ENCODE peak calls at places on chromosomes 6 and 20, in ten cellular contexts. N is Panc1; M is left ventricle myocardium inferior; W is GM23248; L is colonic mucosa; S is CD8-positive, alpha-beta memory T cell; X is uterus; E is heart left ventricle; T is MM.1S; V is neural progenitor cell. K is an unnamed sample.
A peak's percentile ranks its signal among the peaks of the same experiment; 100 is the strongest.

GRCh38 chr6:15421945-15422733 is 176.3 kb downstream of the JARID2 start:
- DNase-seq in S (no peak), V (no peak), L (no peak), M (no peak), N (no peak), X (no peak), T (no peak), W (no peak), E (no peak), K (no peak)

GRCh38 chr20:46057856-46058655 is 29.0 kb downstream of the SLC12A5 start:
- DNase-seq in M (peak; percentile 51), T (no peak), N (no peak), V (peak; percentile 80), W (peak; percentile 76), S (no peak), E (peak; percentile 66), X (peak; percentile 24), L (peak; percentile 24), K (no peak)

GRCh38 chr20:25221592-25222460 is 26.1 kb upstream of the PYGB start:
- DNase-seq in T (no peak), S (peak; percentile 39), M (peak; percentile 66), W (no peak), X (peak; percentile 22), E (peak; percentile 69), L (no peak), V (no peak), N (no peak), K (no peak)

GRCh38 chr6:123770247-123770949 is 33.3 kb upstream of the NKAIN2 start:
- DNase-seq in L (no peak), T (peak; percentile 78), V (no peak), N (no peak), X (no peak), W (no peak), E (no peak), M (no peak), S (no peak), K (no peak)

GRCh38 chr6:130359736-130360135 is 6.1 kb upstream of the TMEM200A start:
- DNase-seq in N (no peak), T (no peak), W (no peak), E (no peak), X (no peak), S (no peak), M (no peak), L (no peak), V (no peak), K (no peak)

GRCh38 chr6:106026748-106027147 is 59.4 kb upstream of the PRDM1 start:
- DNase-seq in M (no peak), V (no peak), E (no peak), W (peak; percentile 6), L (no peak), S (no peak), X (no peak), T (no peak), N (no peak), K (no peak)

GRCh38 chr20:54382419-54382818 is 93.0 kb upstream of the DOK5 start:
- DNase-seq in N (no peak), W (no peak), S (no peak), E (no peak), X (no peak), L (no peak), T (no peak), V (no peak), M (no peak), K (no peak)

GRCh38 chr20:24683676-24684075 is 214.2 kb downstream of the SYNDIG1 start:
- DNase-seq in T (no peak), V (no peak), E (no peak), L (no peak), N (no peak), S (no peak), M (no peak), W (no peak), X (no peak), K (peak; percentile 33)

GRCh38 chr6:63899550-63899949 is 263.9 kb downstream of the PHF3 start:
- DNase-seq in L (no peak), M (no peak), N (no peak), V (no peak), X (no peak), W (peak; percentile 83), E (no peak), T (peak; percentile 60), S (no peak), K (no peak)

GRCh38 chr6:89562114-89562815 is 76.3 kb downstream of the LYRM2 start:
- DNase-seq in X (no peak), M (no peak), E (no peak), W (peak; percentile 15), L (no peak), N (no peak), T (no peak), S (no peak), V (peak; percentile 41), K (no peak)

GRCh38 chr6:84663866-84664265 is 100.5 kb downstream of the TBX18 start:
- DNase-seq in E (no peak), X (no peak), M (no peak), N (no peak), W (no peak), T (no peak), S (no peak), L (no peak), V (no peak), K (no peak)

GRCh38 chr20:50401047-50401586 is 109.1 kb upstream of the PTPN1 start:
- DNase-seq in N (no peak), M (no peak), L (no peak), S (peak; percentile 5), T (no peak), E (no peak), W (no peak), X (no peak), V (no peak), K (no peak)
- H3K4me1 ChIP-seq in N (peaks cover 17% of the 10 kb centered on the region), M (peaks cover 77% of the 10 kb centered on the region), L (no peaks in the 10 kb centered on the region), S (no peaks in the 10 kb centered on the region), T (no peaks in the 10 kb centered on the region), E (peaks cover 3% of the 10 kb centered on the region), W (peaks cover 17% of the 10 kb centered on the region), X (no peaks in the 10 kb centered on the region), V (no peaks in the 10 kb centered on the region), K (peaks cover 21% of the 10 kb centered on the region)

GRCh38 chr6:32684246-32684645 is 17.8 kb upstream of the HLA-DQB1 start:
- DNase-seq in W (no peak), N (no peak), V (no peak), S (no peak), X (no peak), M (no peak), L (no peak), E (no peak), T (no peak), K (no peak)
- H3K27ac ChIP-seq in W (no peak overlapping the region), N (no peak overlapping the region), V (no peak overlapping the region), S (no peak overlapping the region), X (no peak overlapping the region), M (no peak overlapping the region), L (no peak overlapping the region), E (no peak overlapping the region), T (no peak overlapping the region), K (no peak overlapping the region)

GRCh38 chr6:44659676-44660170 is 272.2 kb downstream of the CDC5L start:
- DNase-seq in E (no peak), T (no peak), X (no peak), L (no peak), V (no peak), N (no peak), S (no peak), W (no peak), M (no peak), K (no peak)

GRCh38 chr6:44662461-44663121 is 275.1 kb downstream of the CDC5L start:
- DNase-seq in T (no peak), M (no peak), W (no peak), L (no peak), N (no peak), E (no peak), S (no peak), V (peak; percentile 93), X (no peak), K (no peak)

GRCh38 chr6:44661221-44661609 is 273.7 kb downstream of the CDC5L start:
- DNase-seq in M (no peak), V (no peak), N (no peak), X (no peak), E (no peak), L (no peak), W (peak; percentile 83), T (no peak), S (no peak), K (no peak)

GRCh38 chr6:44660561-44661220 is 273.2 kb downstream of the CDC5L start:
- DNase-seq in N (no peak), T (no peak), S (no peak), V (no peak), W (peak; percentile 63), X (no peak), E (no peak), M (no peak), L (no peak), K (no peak)

DNA sequence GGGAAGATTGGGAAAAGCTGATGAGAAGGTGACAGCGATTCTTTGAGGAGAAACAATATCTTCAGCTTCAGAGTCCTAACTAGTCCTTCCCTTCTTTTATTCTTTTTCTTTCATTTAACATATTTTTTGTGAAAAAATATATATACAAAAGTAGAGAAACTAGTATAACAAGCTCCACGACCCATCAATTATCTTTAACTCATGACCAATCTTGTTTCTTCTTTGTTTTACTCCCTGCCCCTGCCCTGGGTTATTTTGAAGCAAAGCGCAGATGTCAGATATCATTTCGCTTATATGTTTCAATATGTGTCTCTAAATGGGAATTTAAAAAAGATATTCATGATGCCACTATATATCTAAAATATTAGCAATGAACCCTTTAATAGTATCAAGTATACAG is 274.1 kb downstream of the CDC5L start:
- DNase-seq in E (no peak), T (no peak), N (no peak), M (no peak), W (no peak), X (no peak), V (no peak), L (no peak), S (no peak), K (no peak)
- H3K4me1 ChIP-seq in E (no peaks in the 10 kb centered on the region), T (peaks cover 6% of the 10 kb centered on the region), N (peaks cover 5% of the 10 kb centered on the region), M (no peaks in the 10 kb centered on the region), W (peaks cover 64% of the 10 kb centered on the region), X (no peaks in the 10 kb centered on the region), V (peaks cover 27% of the 10 kb centered on the region), L (no peaks in the 10 kb centered on the region), S (no peaks in the 10 kb centered on the region), K (peaks cover 8% of the 10 kb centered on the region)

GRCh38 chr6:7052441-7052936 is 55.3 kb upstream of the RREB1 start:
- DNase-seq in S (no peak), E (peak; percentile 71), V (peak; percentile 58), T (no peak), W (peak; percentile 79), X (peak; percentile 60), N (no peak), M (peak; percentile 67), L (peak; percentile 47), K (peak; percentile 75)
- H3K27ac ChIP-seq in S (no peak overlapping the region), E (peak overlapping the region; percentile 69), V (no peak overlapping the region), T (no peak overlapping the region), W (no peak overlapping the region), X (peak overlapping the region; percentile 10), N (no peak overlapping the region), M (peak overlapping the region; percentile 80), L (peak overlapping the region; percentile 96), K (peak overlapping the region; percentile 96)

GRCh38 chr20:9348746-9349145 is 165.6 kb upstream of the LAMP5 start:
- DNase-seq in X (no peak), M (no peak), E (no peak), V (no peak), S (no peak), T (no peak), L (no peak), W (no peak), N (no peak), K (no peak)
- H3K4me1 ChIP-seq in X (no peaks in the 10 kb centered on the region), M (peaks cover 65% of the 10 kb centered on the region), E (no peaks in the 10 kb centered on the region), V (no peaks in the 10 kb centered on the region), S (no peaks in the 10 kb centered on the region), T (peaks cover 7% of the 10 kb centered on the region), L (no peaks in the 10 kb centered on the region), W (peaks cover 10% of the 10 kb centered on the region), N (no peaks in the 10 kb centered on the region), K (peaks cover 8% of the 10 kb centered on the region)